ENCODE peak calls at places on chromosomes 5 and 9, in four cellular contexts. L, R, H and M are unnamed samples. For H3K4me1 and H3K9me3, the result is how much of the 10 kb centered on the place peaks cover.

GRCh38 chr9:37727002-37727401 is 26.6 kb upstream of the TRMT10B start:
- DNase-seq in L (no peak), R (no peak), H (no peak), M (no peak)

GRCh38 chr9:25677301-25678146 is 720 bp downstream of the TUSC1 start:
- DNase-seq in L (peak), R (peak), H (peak), M (peak)

GRCh38 chr5:77644443-77645157 is 6.1 kb upstream of the OTP start:
- DNase-seq in L (no peak), R (no peak), H (no peak), M (no peak)

GRCh38 chr9:129350143-129350935 is 172.3 kb upstream of the IER5L start:
- DNase-seq in L (no peak), R (no peak), H (no peak), M (no peak)

GRCh38 chr9:123834907-123835562 is 94.9 kb downstream of the DENND1A start:
- DNase-seq in L (no peak), R (peak), H (no peak), M (no peak)

GRCh38 chr5:179595916-179596315 is 27.6 kb downstream of the HNRNPH1 start:
- DNase-seq in L (no peak), R (no peak), H (no peak), M (no peak)

GRCh38 chr5:77368367-77368766 is 123.7 kb downstream of the WDR41 start:
- DNase-seq in L (no peak), R (no peak), H (peak), M (no peak)

GRCh38 chr5:128965638-128966302 is 482 bp downstream of the SLC27A6 start:
- DNase-seq in L (no peak), R (no peak), H (no peak), M (no peak)

GRCh38 chr9:84669293-84670105 is at the start of gene NTRK2:
- DNase-seq in L (peak), R (peak), H (no peak), M (no peak)

GRCh38 chr5:86152988-86153560 is 464.7 kb upstream of the COX7C start:
- DNase-seq in L (no peak), R (no peak), H (no peak), M (no peak)

GRCh38 chr5:1371602-1372342 is 26.9 kb upstream of the CLPTM1L start:
- DNase-seq in L (no peak), R (no peak), H (no peak), M (no peak)

GRCh38 chr5:5461012-5461411 is 38.5 kb downstream of the ICE1 start:
- DNase-seq in L (no peak), R (no peak), H (no peak), M (no peak)

GRCh38 chr5:58150936-58151335 is 308.9 kb downstream of the PLK2 start:
- DNase-seq in L (no peak), R (no peak), H (no peak), M (no peak)

GRCh38 chr5:54619732-54620582 is 102.4 kb downstream of the SNX18 start:
- DNase-seq in L (no peak), R (no peak), H (no peak), M (no peak)

GRCh38 chr9:22214021-22214420 is 204.9 kb upstream of the CDKN2B start:
- DNase-seq in L (no peak), R (no peak), H (no peak), M (no peak)

GRCh38 chr5:44603496-44604272 is 205.1 kb upstream of the MRPS30 start:
- DNase-seq in L (no peak), R (no peak), H (no peak), M (no peak)

GRCh38 chr9:88604836-88605499 is 70.0 kb downstream of the NXNL2 start:
- DNase-seq in L (no peak), R (no peak), H (no peak), M (no peak)

GRCh38 chr9:110015759-110016158 is 192.2 kb downstream of the C9orf152 start:
- DNase-seq in L (no peak), R (peak), H (no peak), M (no peak)

GRCh38 chr5:58722160-58722559 is 139.3 kb downstream of the RAB3C start:
- DNase-seq in L (no peak), R (no peak), H (no peak), M (no peak)

GRCh38 chr9:108517591-108518365 is 338.0 kb downstream of the ACTL7B start:
- DNase-seq in L (no peak), R (peak), H (no peak), M (no peak)

GRCh38 chr5:85814596-85814995 is 803.1 kb upstream of the COX7C start:
- DNase-seq in L (no peak), R (no peak), H (no peak), M (peak)

GRCh38 chr5:16461782-16462181 is 3.8 kb downstream of the ZNF622 start:
- DNase-seq in L (no peak), R (peak), H (no peak), M (no peak)

GRCh38 chr5:16467363-16468219 is 2.0 kb upstream of the ZNF622 start:
- DNase-seq in L (no peak), R (peak), H (no peak), M (no peak)

GRCh38 chr5:159921721-159922120 is 5.4 kb downstream of the ADRA1B start:
- DNase-seq in L (no peak), R (no peak), H (no peak), M (no peak)

GRCh38 chr5:82676663-82677062 is 398.5 kb upstream of the RPS23 start:
- DNase-seq in L (no peak), R (no peak), H (no peak), M (no peak)

GRCh38 chr9:21750021-21750735 is 52.3 kb upstream of the MTAP start:
- DNase-seq in L (no peak), R (peak), H (no peak), M (no peak)

GRCh38 chr5:61329729-61330128 is 2.3 kb upstream of the ZSWIM6 start:
- DNase-seq in L (no peak), R (no peak), H (no peak), M (no peak)

GRCh38 chr5:118042076-118042475 is 946.3 kb downstream of the DTWD2 start:
- DNase-seq in L (no peak), R (peak), H (no peak), M (no peak)

GRCh38 chr9:135741276-135742219 is 39.6 kb downstream of the KCNT1 start:
- DNase-seq in L (no peak), R (no peak), H (no peak), M (no peak)

GRCh38 chr5:81016116-81016515 is 56.0 kb downstream of the RASGRF2 start:
- DNase-seq in L (no peak), R (no peak), H (no peak), M (no peak)

GRCh38 chr5:170266570-170267379 is 30.8 kb downstream of the LCP2 start:
- DNase-seq in L (no peak), R (no peak), H (no peak), M (no peak)

GRCh38 chr9:81490605-81491331 is 198.6 kb downstream of the TLE1 start:
- DNase-seq in L (no peak), R (peak), H (no peak), M (no peak)

GRCh38 chr5:16936150-16937022 is at the start of gene MYO10:
- DNase-seq in L (peak), R (peak), H (peak), M (peak)

GRCh38 chr9:87950765-87951488 is 23.4 kb downstream of the CDK20 start:
- DNase-seq in L (no peak), R (peak), H (no peak), M (no peak)

GRCh38 chr9:70382709-70383605 is 31.5 kb downstream of the KLF9 start:
- DNase-seq in L (no peak), R (no peak), H (no peak), M (no peak)

GRCh38 chr9:94869415-94869838 is 142.9 kb downstream of the AOPEP start:
- DNase-seq in L (no peak), R (peak), H (no peak), M (no peak)

GRCh38 chr9:94866770-94867169 is 140.3 kb downstream of the AOPEP start:
- DNase-seq in L (no peak), R (no peak), H (no peak), M (no peak)

GRCh38 chr9:94867281-94867841 is 140.9 kb downstream of the AOPEP start:
- DNase-seq in L (peak), R (peak), H (peak), M (peak)

GRCh38 chr9:94868462-94868861 is 142.0 kb downstream of the AOPEP start:
- DNase-seq in L (no peak), R (no peak), H (no peak), M (no peak)

DNA sequence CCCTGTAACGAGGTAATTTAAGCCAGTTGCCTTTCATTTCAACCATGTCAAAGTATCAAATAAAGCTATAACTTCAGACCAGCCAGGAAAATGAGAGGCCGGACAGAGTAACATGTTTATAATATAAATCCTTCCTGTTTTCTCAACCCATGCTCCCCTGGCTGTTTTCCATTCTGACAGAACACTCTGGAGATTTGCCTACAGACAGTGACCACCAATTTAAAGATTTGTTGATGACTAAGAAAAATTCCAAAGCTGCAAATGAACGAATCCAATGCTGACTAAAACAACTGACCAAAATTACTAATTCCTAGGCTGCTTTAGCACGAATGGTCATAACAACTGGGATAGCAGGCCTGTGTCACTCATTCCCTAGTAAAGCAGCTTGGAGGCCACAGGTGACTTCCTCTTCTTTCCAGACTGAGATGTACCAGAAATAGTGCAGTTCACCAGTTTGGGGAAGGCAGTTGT is 141.4 kb downstream of the AOPEP start:
- DNase-seq in L (no peak), R (peak), H (no peak), M (no peak)
- H3K4me1 ChIP-seq in L (half or more), R (half or more), H (under half), M (half or more)

GRCh38 chr9:131275332-131276106 is 791 bp downstream of the FAM78A start:
- DNase-seq in L (peak), R (no peak), H (no peak), M (peak)
- TF ChIP-seq CTCF in L (peak), R (no peak), H (no peak), M (no peak)

DNA sequence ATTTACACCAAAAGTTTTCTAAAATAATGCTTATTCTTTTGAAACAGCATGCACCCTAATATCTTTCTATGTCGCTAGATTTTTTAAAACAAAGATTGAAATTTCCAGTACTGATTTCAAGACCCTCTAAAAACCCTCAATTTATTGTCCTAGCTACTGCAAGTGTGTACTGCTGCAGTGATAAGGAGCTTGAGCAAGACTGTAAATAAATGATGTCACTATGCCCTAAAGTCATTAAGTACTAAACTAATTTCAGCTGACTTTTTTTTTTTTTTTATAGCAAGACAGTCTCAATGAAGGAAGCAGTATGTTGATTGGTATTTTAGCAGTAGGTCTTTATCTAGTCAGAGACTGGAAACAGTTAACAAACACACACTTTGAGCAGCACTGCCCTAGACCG is 12.2 kb upstream of the MIER3 start:
- DNase-seq in L (no peak), R (no peak), H (no peak), M (no peak)
- H3K9me3 ChIP-seq in L (under half), R (under half), H (under half), M (under half)

GRCh38 chr5:14270212-14270702 is 127.1 kb downstream of the TRIO start:
- DNase-seq in L (no peak), R (peak), H (peak), M (peak)
- H3K4me1 ChIP-seq in L (half or more), R (half or more), H (under half), M (half or more)

DNA sequence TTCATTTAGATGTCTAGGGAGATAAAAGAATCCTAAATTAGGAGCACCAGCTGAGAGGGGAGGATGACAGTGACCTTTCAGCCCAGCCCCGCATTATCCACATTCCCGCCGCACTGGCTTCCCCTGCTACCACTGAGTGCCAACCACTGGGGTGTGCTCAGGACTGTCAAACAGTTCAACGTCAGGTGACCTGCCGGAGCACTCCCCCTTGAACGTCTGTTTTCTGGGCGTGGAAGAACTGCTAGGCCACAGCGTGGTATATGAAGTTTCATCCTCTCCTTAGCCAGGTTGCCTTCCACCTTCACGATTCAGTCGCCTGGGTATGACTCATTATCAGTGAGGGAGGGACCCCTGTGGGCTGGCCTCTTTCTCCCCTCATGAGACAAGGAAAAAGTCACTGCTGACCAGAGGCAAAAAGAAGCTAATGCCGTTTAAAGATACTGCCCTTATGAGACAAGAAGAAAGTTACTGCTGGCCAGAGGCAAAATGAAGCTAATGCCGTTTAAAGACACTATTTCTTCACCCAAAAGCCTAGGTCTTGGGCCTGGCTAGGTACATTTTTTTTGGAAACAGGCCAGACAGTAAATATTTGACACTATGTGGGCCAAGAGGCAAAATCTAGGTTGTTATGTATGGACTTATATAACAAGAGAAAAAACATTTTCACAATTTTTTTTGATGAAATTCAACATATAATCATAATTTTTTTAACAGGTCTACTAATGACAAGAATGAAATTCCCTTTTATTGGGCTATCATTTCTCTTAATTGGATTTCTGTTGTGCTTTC is 4.6 kb downstream of the NMRK1 start:
- DNase-seq in L (peak), R (no peak), H (no peak), M (no peak)
- TF ChIP-seq CTCF in L (peak), R (no peak), H (no peak), M (no peak)

GRCh38 chr9:133276001-133276884 is 1.2 kb upstream of the ABO start:
- DNase-seq in L (no peak), R (no peak), H (peak), M (no peak)

GRCh38 chr9:133275105-133276000 is at the start of gene ABO:
- DNase-seq in L (peak), R (no peak), H (peak), M (no peak)

GRCh38 chr9:133278161-133279131 is 3.4 kb upstream of the ABO start:
- DNase-seq in L (no peak), R (no peak), H (peak), M (no peak)

GRCh38 chr9:133276923-133277322 is 1.9 kb upstream of the ABO start:
- DNase-seq in L (no peak), R (no peak), H (peak), M (no peak)

GRCh38 chr9:133277467-133277866 is 2.5 kb upstream of the ABO start:
- DNase-seq in L (no peak), R (no peak), H (peak), M (no peak)
- H3K9me3 ChIP-seq in L (under half), R (under half), H (under half), M (under half)